ENCODE peak calls at places on chromosome 10, in seven cellular contexts. Y is foreskin fibroblast, M is right lobe of liver, A is uterus, I is nephron progenitor cell, S is HepG2, U is A673. C is an unnamed sample.

GRCh38 chr10:99598781-99599481 is 21.3 kb downstream of the SLC25A28 start:
- DNase-seq in Y (no peak), I (no peak), U (no peak), S (no peak), A (no peak), M (no peak), C (peak; percentile 34)

GRCh38 chr10:78452782-78453181 is 419.1 kb downstream of the RPS24 start:
- DNase-seq in I (no peak), U (no peak), M (no peak), A (no peak), S (no peak), Y (no peak), C (no peak)

GRCh38 chr10:13270877-13271551 is 28.9 kb downstream of the PHYH start:
- DNase-seq in S (no peak), A (no peak), I (no peak), Y (peak; percentile 27), U (no peak), M (no peak), C (no peak)

GRCh38 chr10:78992333-78992732 is 76.4 kb upstream of the ZMIZ1 start:
- DNase-seq in U (no peak), Y (no peak), I (no peak), S (no peak), A (no peak), M (no peak), C (no peak)

GRCh38 chr10:74460812-74461211 is 309.8 kb downstream of the ADK start:
- DNase-seq in A (no peak), Y (no peak), S (no peak), M (no peak), I (no peak), U (peak; percentile 70), C (peak; percentile 8)

GRCh38 chr10:50610364-50610763 is 13.4 kb downstream of the SGMS1 start:
- DNase-seq in A (no peak), S (no peak), U (no peak), I (no peak), Y (no peak), M (no peak), C (no peak)

GRCh38 chr10:35940067-35940989 is 298.2 kb upstream of the FZD8 start:
- DNase-seq in A (peak; percentile 25), I (peak; percentile 20), M (no peak), Y (no peak), U (no peak), S (no peak), C (no peak)

GRCh38 chr10:71605263-71605962 is 114.2 kb downstream of the C10orf105 start:
- DNase-seq in U (no peak), I (no peak), Y (peak; percentile 12), A (no peak), S (no peak), M (no peak), C (no peak)

GRCh38 chr10:30781571-30782542 is 152.3 kb upstream of the LYZL2 start:
- DNase-seq in S (no peak), Y (peak; percentile 13), A (no peak), M (no peak), I (no peak), U (no peak), C (no peak)

GRCh38 chr10:80567292-80567691 is 29.6 kb downstream of the SH2D4B start:
- DNase-seq in U (no peak), I (no peak), S (no peak), M (no peak), Y (no peak), A (no peak), C (no peak)

GRCh38 chr10:44264244-44264643 is 120.7 kb downstream of the CXCL12 start:
- DNase-seq in I (no peak), Y (no peak), A (peak; percentile 65), U (no peak), S (no peak), M (no peak), C (no peak)

GRCh38 chr10:74675527-74675926 is 150.9 kb upstream of the KAT6B start:
- DNase-seq in Y (no peak), S (no peak), U (no peak), I (no peak), A (no peak), M (no peak), C (no peak)

GRCh38 chr10:122461367-122461728 is at the start of gene HTRA1:
- DNase-seq in S (no peak), U (no peak), A (peak; percentile 80), I (peak; percentile 83), M (peak; percentile 91), Y (peak; percentile 84), C (no peak)

GRCh38 chr10:108775911-108776475 is 1147.3 kb downstream of the XPNPEP1 start:
- DNase-seq in I (no peak), Y (no peak), S (no peak), U (no peak), M (no peak), A (no peak), C (no peak)

GRCh38 chr10:115171392-115171960 is 78.3 kb downstream of the ATRNL1 start:
- DNase-seq in S (no peak), M (no peak), Y (no peak), U (peak; percentile 30), A (no peak), I (no peak), C (no peak)

GRCh38 chr10:69869291-69869841 is 67.7 kb downstream of the COL13A1 start:
- DNase-seq in S (no peak), A (no peak), I (no peak), M (peak; percentile 50), Y (peak; percentile 77), U (no peak), C (no peak)

GRCh38 chr10:126565871-126566270 is 104.6 kb downstream of the C10orf90 start:
- DNase-seq in Y (no peak), A (no peak), S (no peak), U (no peak), M (no peak), I (no peak), C (no peak)

GRCh38 chr10:119201233-119201632 is 6.1 kb upstream of the GRK5 start:
- DNase-seq in I (no peak), S (no peak), A (no peak), M (no peak), U (no peak), Y (no peak), C (no peak)

GRCh38 chr10:119203006-119203405 is 4.4 kb upstream of the GRK5 start:
- DNase-seq in M (no peak), Y (no peak), I (no peak), A (no peak), S (peak; percentile 55), U (no peak), C (no peak)

GRCh38 chr10:119197921-119198320 is 9.4 kb upstream of the GRK5 start:
- DNase-seq in U (no peak), M (no peak), I (no peak), Y (peak; percentile 79), A (no peak), S (peak; percentile 69), C (no peak)

GRCh38 chr10:119199231-119199992 is 8.0 kb upstream of the GRK5 start:
- DNase-seq in M (peak; percentile 49), A (peak; percentile 63), S (peak; percentile 88), U (peak; percentile 86), Y (peak; percentile 83), I (peak; percentile 54), C (peak; percentile 49)

DNA sequence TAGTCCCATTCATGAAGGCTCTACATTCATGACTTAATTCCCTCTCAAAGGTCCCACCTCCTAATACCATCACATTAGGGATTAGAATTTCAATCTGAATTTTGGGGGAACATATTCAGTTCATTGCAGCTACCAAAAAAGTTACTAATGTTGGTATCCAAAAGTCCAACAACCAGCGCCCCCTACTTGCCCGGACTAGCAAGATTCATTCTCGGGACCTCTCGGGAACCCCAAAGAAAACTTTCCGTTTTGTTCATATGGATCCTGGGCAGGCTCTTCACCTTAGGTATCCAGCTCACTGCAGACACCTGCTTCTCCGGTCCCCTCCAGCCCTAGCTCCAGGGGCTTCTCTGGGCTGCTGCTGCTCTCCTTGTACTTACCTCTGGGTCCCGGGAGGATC is 8.9 kb upstream of the GRK5 start:
- DNase-seq in A (no peak), I (peak; percentile 20), M (no peak), Y (no peak), U (no peak), S (no peak), C (peak; percentile 49)
- TF ChIP-seq CTCF in A (no peak), I (peak; percentile 30), M (peak; percentile 5), Y (peak; percentile 42), U (peak; percentile 59), S (peak; percentile 51), C (peak; percentile 50)

GRCh38 chr10:3292601-3293000 is 120.0 kb upstream of the PITRM1 start:
- DNase-seq in I (no peak), A (peak; percentile 63), U (no peak), Y (peak; percentile 77), M (no peak), S (no peak), C (no peak)

GRCh38 chr10:3293536-3294431 is 121.2 kb upstream of the PITRM1 start:
- DNase-seq in S (no peak), M (no peak), A (peak; percentile 35), Y (peak; percentile 47), U (no peak), I (peak; percentile 21), C (no peak)

GRCh38 chr10:3290550-3290949 is 118.0 kb upstream of the PITRM1 start:
- DNase-seq in A (no peak), S (no peak), U (no peak), Y (no peak), I (no peak), M (no peak), C (peak; percentile 38)

GRCh38 chr10:3295501-3296005 is 123.0 kb upstream of the PITRM1 start:
- DNase-seq in A (no peak), U (no peak), Y (no peak), I (no peak), M (no peak), S (no peak), C (no peak)

GRCh38 chr10:3294919-3295318 is 122.3 kb upstream of the PITRM1 start:
- DNase-seq in M (no peak), S (peak; percentile 26), I (no peak), A (no peak), Y (no peak), U (no peak), C (no peak)
- TF ChIP-seq CTCF in M (no peak), S (peak; percentile 41), I (no peak), A (no peak), Y (no peak), U (no peak), C (no peak)

DNA sequence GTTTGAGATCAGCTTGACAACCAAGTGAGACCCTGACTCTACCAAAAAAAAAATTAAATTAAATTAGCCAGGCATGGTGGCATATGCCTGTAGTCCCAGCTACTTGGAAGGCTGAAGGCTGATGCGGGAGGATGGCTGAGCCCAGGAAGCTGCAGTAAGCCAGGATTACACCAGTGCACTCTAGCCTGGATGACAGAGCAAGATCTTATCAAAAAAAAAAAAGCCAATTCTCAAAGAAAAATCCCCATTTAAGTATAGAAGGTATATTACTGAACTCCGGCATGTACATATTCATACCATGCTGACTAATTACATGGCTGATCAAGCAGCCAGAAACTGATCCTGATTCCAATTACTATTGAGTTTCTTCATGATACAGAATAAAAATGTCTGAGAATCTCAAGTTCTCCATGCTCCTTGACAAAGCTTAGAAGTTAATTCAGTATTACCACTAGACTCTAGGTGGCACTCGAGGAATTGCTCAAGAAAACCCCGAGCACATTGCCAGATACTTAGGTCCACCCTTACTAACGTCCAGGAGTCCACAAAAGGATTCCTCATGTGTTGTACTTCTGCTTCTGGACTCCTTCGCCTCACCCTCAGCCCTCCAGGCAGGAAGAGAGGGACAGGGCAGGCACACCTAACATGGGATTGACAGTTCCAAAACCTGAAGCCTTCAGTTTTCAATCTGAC is 148.9 kb downstream of the PARD3 start:
- DNase-seq in I (no peak), M (no peak), S (no peak), Y (peak; percentile 80), A (peak; percentile 41), U (peak; percentile 88), C (peak; percentile 62)
- TF ChIP-seq CTCF in I (peak; percentile 44), M (peak; percentile 33), S (no peak), Y (peak; percentile 60), A (peak; percentile 69), U (peak; percentile 73), C (peak; percentile 47)

GRCh38 chr10:17235136-17235535 is 7.1 kb downstream of the VIM start:
- DNase-seq in M (no peak), U (no peak), I (no peak), A (no peak), Y (no peak), S (no peak), C (no peak)
- TF ChIP-seq CTCF in M (no peak), U (peak; percentile 30), I (no peak), A (no peak), Y (no peak), S (no peak), C (no peak)

C was measured in GM13976.